ENCODE peak calls at places on chromosomes 6 and 20, in four cellular contexts. W is ovary, Q is tibial artery, I is endodermal cell. R is an unnamed sample.

GRCh38 chr6:52143551-52143950 is 42.6 kb upstream of the IL17A start:
- DNase-seq in W (no peak), Q (no peak), I (no peak), R (no peak)

GRCh38 chr20:7180261-7181045 is 413.0 kb downstream of the BMP2 start:
- DNase-seq in I (no peak), W (no peak), Q (no peak), R (peak; percentile 68)

GRCh38 chr6:137269347-137269746 is 50.2 kb upstream of the IFNGR1 start:
- DNase-seq in Q (no peak), W (no peak), I (no peak), R (no peak)

GRCh38 chr6:23319560-23319959 is 750.2 kb downstream of the HDGFL1 start:
- DNase-seq in W (no peak), Q (no peak), I (no peak), R (no peak)

GRCh38 chr20:22579711-22580697 is 4.4 kb downstream of the FOXA2 start:
- DNase-seq in I (peak; percentile 83), Q (no peak), W (no peak), R (no peak)

GRCh38 chr20:31860431-31861345 is 9.6 kb downstream of the DUSP15 start:
- DNase-seq in I (peak; percentile 84), Q (no peak), W (no peak), R (peak; percentile 60)

GRCh38 chr6:34791842-34792604 is at the start of gene BLTP3A:
- DNase-seq in I (peak; percentile 86), Q (peak; percentile 81), W (peak; percentile 64), R (peak; percentile 68)

GRCh38 chr6:123805921-123806320 is 2.3 kb downstream of the NKAIN2 start:
- DNase-seq in I (no peak), Q (no peak), W (no peak), R (no peak)

GRCh38 chr20:58889334-58890072 is 37.0 kb downstream of the GNAS start:
- DNase-seq in W (peak; percentile 49), I (no peak), Q (peak; percentile 68), R (no peak)

GRCh38 chr20:34536798-34537394 is 20.7 kb downstream of the DYNLRB1 start:
- DNase-seq in Q (no peak), W (no peak), I (peak; percentile 86), R (no peak)

GRCh38 chr20:20393207-20393606 is 25.3 kb downstream of the INSM1 start:
- DNase-seq in W (no peak), I (no peak), Q (no peak), R (no peak)

GRCh38 chr20:4973330-4974097 is 27.8 kb downstream of the SLC23A2 start:
- DNase-seq in Q (peak; percentile 70), I (no peak), W (peak; percentile 85), R (no peak)

GRCh38 chr6:25899123-25899522 is 25.1 kb upstream of the SLC17A3 start:
- DNase-seq in Q (no peak), I (no peak), W (no peak), R (no peak)

GRCh38 chr6:139713911-139714527 is 339.6 kb upstream of the CITED2 start:
- DNase-seq in I (no peak), W (no peak), Q (no peak), R (peak; percentile 12)

GRCh38 chr20:61912665-61913422 is 152.8 kb downstream of the TAF4 start:
- DNase-seq in Q (no peak), W (no peak), I (no peak), R (no peak)

GRCh38 chr6:37459981-37460800 is 27.2 kb downstream of the CMTR1 start:
- DNase-seq in Q (no peak), I (peak; percentile 80), W (no peak), R (no peak)

GRCh38 chr6:33717857-33718552 is 6.5 kb upstream of the UQCC2 start:
- DNase-seq in Q (peak; percentile 77), W (peak; percentile 43), I (no peak), R (no peak)

GRCh38 chr6:159997498-159998101 is 28.7 kb downstream of the IGF2R start:
- DNase-seq in Q (no peak), I (peak; percentile 43), W (no peak), R (no peak)

GRCh38 chr20:51014797-51015722 is 7.8 kb downstream of the KCNG1 start:
- DNase-seq in Q (no peak), W (no peak), I (peak; percentile 95), R (peak; percentile 91)

GRCh38 chr6:156262014-156262413 is 515.2 kb upstream of the ARID1B start:
- DNase-seq in I (no peak), Q (no peak), W (no peak), R (no peak)

GRCh38 chr20:41392871-41393704 is 26.5 kb upstream of the EMILIN3 start:
- DNase-seq in Q (no peak), W (peak; percentile 93), I (no peak), R (no peak)

GRCh38 chr20:64090165-64090564 is 6.0 kb upstream of the LKAAEAR1 start:
- DNase-seq in W (no peak), I (no peak), Q (no peak), R (no peak)

GRCh38 chr6:89681983-89682564 is 43.5 kb upstream of the LYRM2 start:
- DNase-seq in I (no peak), W (no peak), Q (no peak), R (no peak)

GRCh38 chr6:96015791-96016776 is at the start of gene FUT9:
- DNase-seq in I (peak; percentile 91), Q (peak; percentile 56), W (no peak), R (no peak)

GRCh38 chr20:5195655-5196054 is 68.8 kb downstream of the CDS2 start:
- DNase-seq in W (no peak), Q (no peak), I (no peak), R (no peak)

GRCh38 chr20:50007369-50007768 is 24.6 kb downstream of the SNAI1 start:
- DNase-seq in W (no peak), Q (no peak), I (no peak), R (no peak)

GRCh38 chr6:90993771-90994170 is 406.9 kb upstream of the MAP3K7 start:
- DNase-seq in Q (no peak), I (no peak), W (no peak), R (no peak)

DNA sequence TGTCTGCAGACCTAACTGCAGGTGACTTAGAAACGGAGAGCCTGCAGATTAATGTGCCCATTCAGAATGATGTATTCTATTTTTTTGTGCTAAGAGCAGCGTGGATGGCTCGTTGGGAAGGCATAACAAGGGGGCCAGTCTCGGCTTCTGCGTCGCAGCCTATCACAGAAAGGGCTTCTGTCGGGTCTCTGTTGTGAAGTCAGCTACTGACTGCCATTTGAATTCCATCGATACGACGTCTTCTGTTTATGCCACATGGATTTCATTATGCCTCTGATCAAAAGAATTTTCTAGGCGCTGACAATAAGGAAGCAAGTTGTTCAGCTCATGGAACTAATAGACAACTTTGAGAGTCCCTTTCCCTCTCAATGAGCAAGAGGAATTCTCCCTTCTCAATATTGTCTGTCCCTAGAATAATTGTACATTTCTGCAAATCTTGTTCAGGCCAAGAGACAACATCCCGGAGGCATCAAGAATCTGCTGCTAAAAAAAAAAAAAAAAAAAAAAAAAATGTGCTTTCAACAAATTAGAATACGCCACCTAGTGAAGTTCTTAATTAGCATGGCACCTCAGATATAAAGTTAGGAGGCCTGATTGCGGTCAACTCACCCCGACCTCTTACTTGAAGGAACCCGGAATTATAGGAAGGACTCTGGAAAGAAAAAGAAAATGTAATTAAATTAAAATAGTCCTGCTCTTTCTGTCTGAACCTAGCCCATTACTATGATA is 223.9 kb downstream of the TSHZ2 start:
- DNase-seq in W (no peak), Q (no peak), I (no peak), R (no peak)
- TF ChIP-seq CTCF in W (no peak), Q (no peak), I (peak; percentile 24), R (peak; percentile 14)

DNA sequence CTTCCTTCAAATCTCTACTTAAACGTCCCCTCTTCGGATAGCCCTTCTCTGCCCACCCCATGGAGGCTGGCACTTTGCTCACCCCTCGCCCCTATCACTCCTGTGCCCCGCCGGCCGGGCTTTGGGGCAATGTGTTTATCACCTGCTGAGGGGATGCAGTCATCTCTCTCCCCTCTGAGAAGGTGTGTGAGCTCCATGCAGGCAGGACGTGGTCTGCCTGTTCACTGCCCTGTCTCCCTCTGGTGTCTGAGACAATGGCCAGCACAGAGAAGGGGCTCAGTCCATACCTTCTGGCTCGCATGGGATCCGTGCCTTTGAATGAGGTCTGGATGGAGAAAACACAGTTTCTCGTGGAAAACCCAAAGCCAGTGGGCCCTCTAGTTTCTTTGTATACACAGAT is 67.6 kb downstream of the GFOD1 start:
- DNase-seq in Q (no peak), W (no peak), I (no peak), R (no peak)
- TF ChIP-seq CTCF in Q (no peak), W (no peak), I (no peak), R (no peak)

GRCh38 chr6:151738960-151739359 is 68.5 kb upstream of the ESR1 start:
- DNase-seq in W (no peak), I (no peak), Q (no peak), R (no peak)
- TF ChIP-seq CTCF in W (no peak), I (peak; percentile 55), Q (no peak), R (no peak)

GRCh38 chr20:60627751-60628565 is 624.1 kb upstream of the CDH4 start:
- DNase-seq in W (no peak), Q (no peak), I (peak; percentile 63), R (no peak)
- TF ChIP-seq CTCF in W (no peak), Q (no peak), I (peak; percentile 76), R (no peak)

GRCh38 chr6:149089508-149089907 is 228.0 kb upstream of the TAB2 start:
- DNase-seq in W (no peak), I (no peak), Q (no peak), R (no peak)
- TF ChIP-seq CTCF in W (no peak), I (no peak), Q (no peak), R (no peak)

GRCh38 chr20:60270341-60270740 is 312.1 kb downstream of the CDH26 start:
- DNase-seq in Q (no peak), I (no peak), W (no peak), R (no peak)

GRCh38 chr20:60269571-60270162 is 311.4 kb downstream of the CDH26 start:
- DNase-seq in W (no peak), I (no peak), Q (no peak), R (no peak)

GRCh38 chr20:60268502-60268901 is 310.3 kb downstream of the CDH26 start:
- DNase-seq in Q (no peak), W (no peak), I (no peak), R (peak; percentile 38)

GRCh38 chr20:60272790-60273189 is 314.6 kb downstream of the CDH26 start:
- DNase-seq in I (no peak), Q (no peak), W (no peak), R (no peak)

GRCh38 chr20:60271597-60271996 is 313.4 kb downstream of the CDH26 start:
- DNase-seq in Q (no peak), W (no peak), I (peak; percentile 67), R (peak; percentile 38)
- TF ChIP-seq CTCF in Q (no peak), W (no peak), I (peak; percentile 72), R (peak; percentile 32)

R was measured in RWPE1.